ENCODE peak calls at places on chromosomes 2 and 18, in ten cellular contexts. H is pons; A is EL; L is AML-193; B is ELF-1; Y is NCI-H1092 treated with DMSO at 0.1 percent for 48 hours; O is stimulated activated CD4-positive, alpha-beta T cell treated with anti-CD3 and anti-CD28 coated beads, TNF-alpha, amount 100 ng/mL, for 24 hours; Z is HT-29; R is iris pigment epithelial cell; E is PC-3. C is an unnamed sample.
A peak's percentile ranks its signal among the peaks of the same experiment; 100 is the strongest.

GRCh38 chr2:40658917-40659316 is 207.0 kb upstream of the SLC8A1 start:
- DNase-seq in H (no peak), A (peak; percentile 9), L (no peak), B (no peak), Y (no peak), O (no peak), Z (peak; percentile 16), R (peak; percentile 10), E (peak; percentile 31), C (no peak)

GRCh38 chr2:85476624-85477023 is 58.1 kb downstream of the SH2D6 start:
- DNase-seq in H (no peak), A (no peak), L (no peak), B (no peak), Y (no peak), O (no peak), Z (no peak), R (no peak), E (no peak), C (no peak)

GRCh38 chr2:31176742-31177141 is 38.5 kb upstream of the GALNT14 start:
- DNase-seq in H (no peak), A (no peak), L (no peak), B (no peak), Y (no peak), O (no peak), Z (no peak), R (no peak), E (no peak), C (no peak)

GRCh38 chr2:109125595-109126500 is 3.2 kb upstream of the SH3RF3 start:
- DNase-seq in H (no peak), A (peak; percentile 91), L (no peak), B (no peak), Y (no peak), O (no peak), Z (peak; percentile 14), R (peak; percentile 96), E (peak; percentile 95), C (no peak)

GRCh38 chr2:17793803-17794349 is 22.4 kb upstream of the MSGN1 start:
- DNase-seq in H (no peak), A (peak; percentile 24), L (no peak), B (no peak), Y (no peak), O (no peak), Z (no peak), R (peak; percentile 20), E (no peak), C (no peak)

GRCh38 chr2:197205590-197206215 is 104.9 kb downstream of the ANKRD44 start:
- DNase-seq in H (no peak), A (no peak), L (no peak), B (no peak), Y (no peak), O (peak; percentile 54), Z (no peak), R (no peak), E (no peak), C (peak; percentile 43)

GRCh38 chr18:47931707-47932103 is 1.2 kb upstream of the SMAD2 start:
- DNase-seq in H (peak; percentile 61), A (peak; percentile 16), L (peak; percentile 78), B (no peak), Y (peak; percentile 89), O (no peak), Z (no peak), R (no peak), E (no peak), C (no peak)

GRCh38 chr18:60485207-60485606 is 112.6 kb upstream of the MC4R start:
- DNase-seq in H (no peak), A (peak; percentile 50), L (no peak), B (no peak), Y (no peak), O (no peak), Z (no peak), R (peak; percentile 21), E (no peak), C (no peak)

C was measured in activated T-helper 9 cell treated with anti-CD3 and anti-CD28 coated beads, Interleukin-2, amount 50 U/mL, for 16 hours.